ENCODE peak calls at places on chromosomes 3 and 15, in eight cellular contexts. O, D, G, U, E, A, W and B are unnamed samples.

GRCh38 chr3:56361731-56362130 is 106.5 kb downstream of the ERC2 start:
- DNase-seq in O (no peak), D (no peak), G (no peak), U (no peak), E (no peak), A (no peak), W (no peak), B (no peak)

GRCh38 chr3:152302521-152303021 is 33.8 kb downstream of the MBNL1 start:
- DNase-seq in O (peak), D (peak), G (no peak), U (peak), E (no peak), A (no peak), W (no peak), B (peak)

GRCh38 chr3:99131876-99132275 is 230.4 kb upstream of the DCBLD2 start:
- DNase-seq in O (no peak), D (peak), G (no peak), U (no peak), E (no peak), A (no peak), W (no peak), B (no peak)

GRCh38 chr15:71743861-71744382 is 66.4 kb upstream of the NR2E3 start:
- DNase-seq in O (peak), D (peak), G (no peak), U (peak), E (peak), A (no peak), W (no peak), B (peak)

GRCh38 chr3:9797196-9797945 is 4.5 kb downstream of the ARPC4 start:
- DNase-seq in O (no peak), D (no peak), G (no peak), U (no peak), E (no peak), A (no peak), W (no peak), B (no peak)

GRCh38 chr15:40157748-40158447 is 3.0 kb upstream of the BUB1B start:
- DNase-seq in O (no peak), D (no peak), G (no peak), U (no peak), E (no peak), A (no peak), W (no peak), B (no peak)

GRCh38 chr3:135106445-135106844 is 311.4 kb downstream of the EPHB1 start:
- DNase-seq in O (peak), D (no peak), G (no peak), U (peak), E (peak), A (peak), W (no peak), B (no peak)

GRCh38 chr15:90233701-90234518 is at the start of the genes CIB1 and GDPGP1:
- DNase-seq in O (peak), D (peak), G (peak), U (peak), E (peak), A (peak), W (peak), B (peak)

GRCh38 chr3:65170357-65171090 is 482.7 kb upstream of the ADAMTS9 start:
- DNase-seq in O (peak), D (peak), G (peak), U (peak), E (peak), A (no peak), W (peak), B (peak)

GRCh38 chr15:31159837-31160236 is 58.3 kb upstream of the TRPM1 start:
- DNase-seq in O (no peak), D (no peak), G (no peak), U (no peak), E (no peak), A (no peak), W (no peak), B (no peak)

GRCh38 chr3:189304465-189305341 is 132.9 kb downstream of the TPRG1 start:
- DNase-seq in O (no peak), D (no peak), G (no peak), U (no peak), E (no peak), A (peak), W (no peak), B (no peak)

GRCh38 chr15:81095690-81096365 is 38.2 kb upstream of the CFAP161 start:
- DNase-seq in O (peak), D (no peak), G (no peak), U (no peak), E (no peak), A (no peak), W (no peak), B (no peak)

GRCh38 chr15:49718234-49718633 is 97.4 kb downstream of the DTWD1 start:
- DNase-seq in O (no peak), D (peak), G (no peak), U (no peak), E (no peak), A (no peak), W (no peak), B (no peak)

GRCh38 chr3:191357909-191358308 is 27.6 kb upstream of the UTS2B start:
- DNase-seq in O (no peak), D (no peak), G (no peak), U (no peak), E (no peak), A (no peak), W (no peak), B (peak)

GRCh38 chr15:90031231-90031791 is 30.2 kb downstream of the ZNF710 start:
- DNase-seq in O (peak), D (no peak), G (no peak), U (no peak), E (no peak), A (no peak), W (no peak), B (no peak)

GRCh38 chr3:41598804-41599481 is 363.0 kb downstream of the ULK4 start:
- DNase-seq in O (no peak), D (peak), G (no peak), U (no peak), E (no peak), A (no peak), W (no peak), B (no peak)

GRCh38 chr3:196519738-196520122 is 4.6 kb upstream of the SMCO1 start:
- DNase-seq in O (no peak), D (no peak), G (no peak), U (no peak), E (no peak), A (no peak), W (no peak), B (peak)

GRCh38 chr3:143109861-143110260 is 9.7 kb upstream of the CHST2 start:
- DNase-seq in O (no peak), D (no peak), G (no peak), U (no peak), E (no peak), A (no peak), W (no peak), B (no peak)

GRCh38 chr15:50304856-50305255 is 39.3 kb upstream of the HDC start:
- DNase-seq in O (no peak), D (no peak), G (no peak), U (no peak), E (no peak), A (no peak), W (no peak), B (no peak)